ENCODE peak calls at places on chromosomes 12 and 14, in five cellular contexts. V is T-cell, G is EL, L is NCI-H2029, R is GM04504. C is an unnamed sample.
A peak's percentile ranks its signal among the peaks of the same experiment; 100 is the strongest.

GRCh38 chr14:29536886-29537511 is 390.6 kb downstream of the PRKD1 start:
- DNase-seq in V (no peak), G (peak; percentile 25), L (no peak), R (no peak), C (no peak)

GRCh38 chr12:124489220-124489619 is 78.2 kb downstream of the NCOR2 start:
- DNase-seq in V (no peak), G (no peak), L (no peak), R (no peak), C (no peak)

GRCh38 chr14:105877645-105878044 is 351.3 kb downstream of the TMEM121 start:
- DNase-seq in V (no peak), G (no peak), L (no peak), R (no peak), C (no peak)

GRCh38 chr12:5318874-5319273 is 113.0 kb upstream of the NTF3 start:
- DNase-seq in V (no peak), G (peak; percentile 74), L (no peak), R (peak; percentile 52), C (no peak)

GRCh38 chr12:89183985-89184435 is 168.3 kb downstream of the DUSP6 start:
- DNase-seq in V (no peak), G (no peak), L (no peak), R (no peak), C (no peak)

GRCh38 chr12:4978737-4979136 is 64.9 kb upstream of the KCNA5 start:
- DNase-seq in V (no peak), G (no peak), L (peak; percentile 90), R (no peak), C (no peak)

GRCh38 chr12:41919526-41920305 is 225.0 kb downstream of the GXYLT1 start:
- DNase-seq in V (no peak), G (no peak), L (peak; percentile 62), R (no peak), C (peak; percentile 57)

GRCh38 chr14:90602088-90602687 is 205.4 kb downstream of the CALM1 start:
- DNase-seq in V (no peak), G (no peak), L (no peak), R (no peak), C (no peak)

GRCh38 chr14:60331201-60332045 is 82.4 kb downstream of the PPM1A start:
- DNase-seq in V (peak; percentile 61), G (peak; percentile 38), L (peak; percentile 78), R (peak; percentile 5), C (peak; percentile 59)

GRCh38 chr12:10722502-10722904 is 620 bp downstream of the YBX3 start:
- DNase-seq in V (peak; percentile 10), G (peak; percentile 69), L (no peak), R (no peak), C (no peak)

GRCh38 chr12:31220633-31221565 is 105.1 kb downstream of the SINHCAF start:
- DNase-seq in V (no peak), G (no peak), L (peak; percentile 11), R (no peak), C (no peak)

GRCh38 chr14:69325646-69326265 is 65.8 kb downstream of the GALNT16 start:
- DNase-seq in V (no peak), G (no peak), L (no peak), R (no peak), C (no peak)

GRCh38 chr14:68557648-68558047 is 235.2 kb downstream of the ZFP36L1 start:
- DNase-seq in V (no peak), G (no peak), L (no peak), R (no peak), C (no peak)

GRCh38 chr14:64762044-64763034 is 58.1 kb downstream of the PLEKHG3 start:
- DNase-seq in V (peak; percentile 10), G (peak; percentile 77), L (peak; percentile 68), R (no peak), C (peak; percentile 79)

GRCh38 chr12:116659771-116660481 is 77.9 kb downstream of the SPRING1 start:
- DNase-seq in V (no peak), G (peak; percentile 33), L (no peak), R (no peak), C (no peak)

GRCh38 chr12:52975820-52976573 is 27.1 kb downstream of the KRT18 start:
- DNase-seq in V (no peak), G (peak; percentile 78), L (peak; percentile 81), R (no peak), C (no peak)

GRCh38 chr12:108833757-108834472 is 23.5 kb downstream of the SSH1 start:
- DNase-seq in V (no peak), G (peak; percentile 89), L (no peak), R (peak; percentile 90), C (no peak)

GRCh38 chr12:72234871-72235270 is 37.3 kb upstream of the TRHDE start:
- DNase-seq in V (no peak), G (peak; percentile 33), L (no peak), R (no peak), C (no peak)